ENCODE peak calls at places on chromosomes 13 and 19, in four cellular contexts. L is choroid plexus epithelial cell, R is NCI-H460, T is NAMALWA. U is an unnamed sample.

GRCh38 chr13:97567510-97568243 is 133.7 kb downstream of the RAP2A start:
- DNase-seq in L (peak; percentile 54), R (peak; percentile 9), T (no peak), U (no peak)

GRCh38 chr13:21673592-21674270 is 2.9 kb downstream of the FGF9 start:
- DNase-seq in R (no peak), T (peak; percentile 56), L (peak; percentile 41), U (peak; percentile 51)

GRCh38 chr13:102847272-102848234 is 1.7 kb downstream of the ERCC5 start:
- DNase-seq in L (peak; percentile 71), T (peak; percentile 87), R (no peak), U (peak; percentile 26)

GRCh38 chr19:33171222-33171795 is 22.8 kb upstream of the LRP3 start:
- DNase-seq in R (no peak), L (no peak), T (no peak), U (no peak)

GRCh38 chr13:44437356-44438233 is 64.0 kb downstream of the SERP2 start:
- DNase-seq in T (peak; percentile 81), L (peak; percentile 60), R (peak; percentile 54), U (peak; percentile 60)

GRCh38 chr13:111531505-111531904 is 211.1 kb downstream of the TEX29 start:
- DNase-seq in L (peak; percentile 20), R (peak; percentile 14), T (peak; percentile 42), U (peak; percentile 90)

GRCh38 chr13:39130298-39130697 is 92.0 kb downstream of the NHLRC3 start:
- DNase-seq in T (no peak), R (no peak), L (no peak), U (no peak)

GRCh38 chr13:28532226-28533048 is 37.5 kb upstream of the FLT1 start:
- DNase-seq in R (no peak), L (peak; percentile 23), T (no peak), U (no peak)

GRCh38 chr13:102295316-102296048 is 106.4 kb downstream of the FGF14 start:
- DNase-seq in R (no peak), T (no peak), L (peak; percentile 73), U (no peak)

GRCh38 chr19:17554968-17555479 is 425 bp upstream of the COLGALT1 start:
- DNase-seq in L (no peak), R (no peak), T (no peak), U (no peak)

GRCh38 chr13:40520916-40521315 is 145.5 kb downstream of the FOXO1 start:
- DNase-seq in R (no peak), T (no peak), L (no peak), U (no peak)

GRCh38 chr13:44271031-44271433 is 102.6 kb upstream of the SERP2 start:
- DNase-seq in T (no peak), R (peak; percentile 33), L (peak; percentile 73), U (no peak)

GRCh38 chr13:34847751-34848150 is 94.3 kb upstream of the NBEA start:
- DNase-seq in T (no peak), L (no peak), R (no peak), U (no peak)

GRCh38 chr13:111460548-111461444 is 140.4 kb downstream of the TEX29 start:
- DNase-seq in R (peak; percentile 27), L (peak; percentile 61), T (peak; percentile 27), U (peak; percentile 84)

GRCh38 chr19:8194528-8195275 is 14.5 kb upstream of the CERS4 start:
- DNase-seq in T (peak; percentile 71), L (no peak), R (no peak), U (no peak)

GRCh38 chr19:21084343-21084742 is 2.3 kb downstream of the ZNF714 start:
- DNase-seq in L (peak; percentile 66), R (no peak), T (no peak), U (no peak)

GRCh38 chr19:16908759-16909158 is 20.0 kb downstream of the F2RL3 start:
- DNase-seq in L (no peak), R (no peak), T (no peak), U (no peak)

GRCh38 chr13:110236831-110237261 is 70.1 kb downstream of the COL4A1 start:
- DNase-seq in L (no peak), R (no peak), T (no peak), U (no peak)

GRCh38 chr13:44868397-44868796 is 120.9 kb downstream of the NUFIP1 start:
- DNase-seq in R (no peak), T (no peak), L (no peak), U (no peak)

GRCh38 chr19:52742516-52742915 is 7.7 kb upstream of the ZNF611 start:
- DNase-seq in R (no peak), T (no peak), L (no peak), U (no peak)

GRCh38 chr13:80054806-80055205 is 286.1 kb downstream of the SPRY2 start:
- DNase-seq in R (no peak), T (no peak), L (no peak), U (no peak)

GRCh38 chr19:14511245-14511625 is 7.0 kb downstream of the DNAJB1 start:
- DNase-seq in T (no peak), L (no peak), R (no peak), U (no peak)

GRCh38 chr19:32397736-32398135 is 7.8 kb upstream of the DPY19L3 start:
- DNase-seq in R (no peak), T (no peak), L (peak; percentile 77), U (no peak)

U was measured in NCI-H1105 treated with DMSO at 0.1 percent for 48 hours.